ENCODE peak calls at places on chromosomes 13 and 19, in seven cellular contexts. One of them, this sample, is unnamed.

GRCh38 chr13:51599444-51600176 is 15.3 kb downstream of the WDFY2 start:
- DNase-seq in pancreas: no peak
- DNase-seq in AG04449: no peak
- DNase-seq in AG09319: no peak
- DNase-seq in fibroblast of the aortic adventitia: no peak
- DNase-seq in tibial artery: no peak
- DNase-seq in NB4: peak
- DNase-seq in this sample: no peak

GRCh38 chr13:40221460-40222201 is 444.8 kb downstream of the FOXO1 start:
- DNase-seq in pancreas: no peak
- DNase-seq in AG04449: no peak
- DNase-seq in AG09319: no peak
- DNase-seq in fibroblast of the aortic adventitia: peak
- DNase-seq in tibial artery: no peak
- DNase-seq in NB4: peak
- DNase-seq in this sample: no peak

GRCh38 chr13:60155978-60156377 is 7.8 kb downstream of the DIAPH3 start:
- DNase-seq in pancreas: no peak
- DNase-seq in AG04449: no peak
- DNase-seq in AG09319: no peak
- DNase-seq in fibroblast of the aortic adventitia: peak
- DNase-seq in tibial artery: no peak
- DNase-seq in NB4: no peak
- DNase-seq in this sample: no peak

GRCh38 chr13:66576381-66576780 is 653.8 kb downstream of the PCDH9 start:
- DNase-seq in pancreas: no peak
- DNase-seq in AG04449: no peak
- DNase-seq in AG09319: no peak
- DNase-seq in fibroblast of the aortic adventitia: no peak
- DNase-seq in tibial artery: no peak
- DNase-seq in NB4: no peak
- DNase-seq in this sample: no peak

GRCh38 chr19:6056801-6057650 is 53.3 kb downstream of the RFX2 start:
- DNase-seq in pancreas: peak
- DNase-seq in AG04449: peak
- DNase-seq in AG09319: peak
- DNase-seq in fibroblast of the aortic adventitia: peak
- DNase-seq in tibial artery: peak
- DNase-seq in NB4: peak
- DNase-seq in this sample: peak

GRCh38 chr13:93388701-93389100 is 162.1 kb downstream of the GPC6 start:
- DNase-seq in pancreas: no peak
- DNase-seq in AG04449: peak
- DNase-seq in AG09319: no peak
- DNase-seq in fibroblast of the aortic adventitia: peak
- DNase-seq in tibial artery: no peak
- DNase-seq in NB4: no peak
- DNase-seq in this sample: no peak

GRCh38 chr13:25860862-25861261 is 191.0 kb downstream of the SHISA2 start:
- DNase-seq in pancreas: no peak
- DNase-seq in AG04449: peak
- DNase-seq in AG09319: no peak
- DNase-seq in fibroblast of the aortic adventitia: peak
- DNase-seq in tibial artery: no peak
- DNase-seq in NB4: no peak
- DNase-seq in this sample: no peak

GRCh38 chr13:30671271-30671815 is 53.6 kb downstream of the USPL1 start:
- DNase-seq in pancreas: no peak
- DNase-seq in AG04449: no peak
- DNase-seq in AG09319: no peak
- DNase-seq in fibroblast of the aortic adventitia: no peak
- DNase-seq in tibial artery: no peak
- DNase-seq in NB4: no peak
- DNase-seq in this sample: no peak

GRCh38 chr19:35555301-35556005 is 8.0 kb downstream of the ATP4A start:
- DNase-seq in pancreas: no peak
- DNase-seq in AG04449: no peak
- DNase-seq in AG09319: no peak
- DNase-seq in fibroblast of the aortic adventitia: peak
- DNase-seq in tibial artery: no peak
- DNase-seq in NB4: peak
- DNase-seq in this sample: peak

GRCh38 chr19:54416695-54417491 is 1.6 kb downstream of the TTYH1 start:
- DNase-seq in pancreas: no peak
- DNase-seq in AG04449: no peak
- DNase-seq in AG09319: no peak
- DNase-seq in fibroblast of the aortic adventitia: no peak
- DNase-seq in tibial artery: no peak
- DNase-seq in NB4: no peak
- DNase-seq in this sample: no peak

GRCh38 chr19:7456964-7457541 is 31.8 kb downstream of the PEX11G start:
- DNase-seq in pancreas: no peak
- DNase-seq in AG04449: no peak
- DNase-seq in AG09319: no peak
- DNase-seq in fibroblast of the aortic adventitia: no peak
- DNase-seq in tibial artery: no peak
- DNase-seq in NB4: no peak
- DNase-seq in this sample: no peak

GRCh38 chr13:50376895-50377575 is 361.8 kb downstream of the KCNRG start:
- DNase-seq in pancreas: no peak
- DNase-seq in AG04449: no peak
- DNase-seq in AG09319: no peak
- DNase-seq in fibroblast of the aortic adventitia: no peak
- DNase-seq in tibial artery: no peak
- DNase-seq in NB4: no peak
- DNase-seq in this sample: no peak

GRCh38 chr13:44800626-44801025 is 188.6 kb downstream of the NUFIP1 start:
- DNase-seq in pancreas: no peak
- DNase-seq in AG04449: no peak
- DNase-seq in AG09319: no peak
- DNase-seq in fibroblast of the aortic adventitia: no peak
- DNase-seq in tibial artery: no peak
- DNase-seq in NB4: no peak
- DNase-seq in this sample: no peak
- TF ChIP-seq CTCF in pancreas: no peak
- TF ChIP-seq CTCF in AG04449: no peak
- TF ChIP-seq CTCF in AG09319: no peak
- TF ChIP-seq CTCF in fibroblast of the aortic adventitia: no peak
- TF ChIP-seq CTCF in tibial artery: no peak
- TF ChIP-seq CTCF in NB4: no peak
- TF ChIP-seq CTCF in this sample: no peak

DNA sequence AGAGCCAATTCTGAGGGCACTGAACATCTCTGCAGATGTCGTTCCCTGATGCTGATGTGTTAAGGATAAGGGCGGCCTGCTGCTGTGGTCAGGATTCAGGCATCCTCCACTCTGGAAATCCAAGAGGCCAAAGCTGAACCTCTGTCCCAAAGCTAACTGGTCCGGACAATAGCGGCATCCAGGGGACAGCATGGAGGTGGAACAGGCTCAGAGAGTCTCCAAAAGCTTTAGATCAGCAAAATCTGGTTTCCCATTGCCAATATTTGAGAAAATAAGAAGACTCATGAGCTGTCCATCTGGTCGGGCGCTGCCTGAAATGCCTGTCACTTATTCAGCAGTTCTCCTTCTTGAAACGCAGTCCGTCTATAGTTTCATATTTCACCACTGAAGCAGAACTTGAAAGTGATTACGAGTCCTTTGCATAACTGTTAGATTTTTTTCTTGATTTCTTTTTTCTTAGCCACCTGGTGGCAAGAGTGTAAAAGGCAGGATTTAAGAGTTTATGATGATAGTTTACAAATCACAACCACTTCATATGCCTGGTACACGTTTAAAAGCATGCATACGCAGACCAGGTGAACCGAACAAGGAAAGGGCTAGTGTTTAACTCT is 45.9 kb downstream of the GGACT start:
- DNase-seq in pancreas: no peak
- DNase-seq in AG04449: no peak
- DNase-seq in AG09319: peak
- DNase-seq in fibroblast of the aortic adventitia: peak
- DNase-seq in tibial artery: no peak
- DNase-seq in NB4: peak
- DNase-seq in this sample: no peak
- TF ChIP-seq CTCF in pancreas: no peak
- TF ChIP-seq CTCF in AG04449: peak
- TF ChIP-seq CTCF in AG09319: peak
- TF ChIP-seq CTCF in fibroblast of the aortic adventitia: peak
- TF ChIP-seq CTCF in tibial artery: peak
- TF ChIP-seq CTCF in NB4: peak
- TF ChIP-seq CTCF in this sample: peak

DNA sequence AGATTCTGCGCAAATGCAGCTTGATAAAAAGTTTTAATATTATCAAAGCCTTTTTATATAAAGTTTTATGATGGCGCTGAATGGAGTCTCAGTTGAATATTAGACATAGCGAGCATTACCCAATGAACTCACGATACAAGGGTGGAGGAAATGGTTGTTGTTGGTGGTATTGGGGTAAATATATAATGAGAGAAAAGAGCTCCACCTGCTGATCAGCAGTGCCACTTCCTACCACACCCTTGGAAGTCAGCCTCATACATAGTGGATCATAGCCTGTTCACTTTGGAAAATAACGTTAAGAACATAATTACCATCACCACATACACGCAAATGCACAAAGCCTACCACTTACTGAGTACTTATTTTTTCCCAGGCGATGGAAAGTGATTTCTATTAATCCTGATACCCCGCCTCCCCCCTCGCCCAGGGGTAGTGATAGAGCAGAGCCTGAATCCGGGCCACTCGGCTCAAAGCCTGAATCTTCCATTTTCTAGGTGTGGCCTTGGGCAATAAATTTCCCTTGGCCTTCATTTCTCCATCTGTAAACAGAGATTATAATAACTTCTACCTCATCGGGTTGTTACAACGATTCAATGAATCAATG is 358.3 kb downstream of the KLF5 start:
- DNase-seq in pancreas: peak
- DNase-seq in AG04449: no peak
- DNase-seq in AG09319: no peak
- DNase-seq in fibroblast of the aortic adventitia: no peak
- DNase-seq in tibial artery: no peak
- DNase-seq in NB4: peak
- DNase-seq in this sample: no peak
- TF ChIP-seq CTCF in pancreas: no peak
- TF ChIP-seq CTCF in AG04449: peak
- TF ChIP-seq CTCF in AG09319: peak
- TF ChIP-seq CTCF in fibroblast of the aortic adventitia: no peak
- TF ChIP-seq CTCF in tibial artery: no peak
- TF ChIP-seq CTCF in NB4: peak
- TF ChIP-seq CTCF in this sample: no peak

GRCh38 chr19:18488403-18488723 is 33.5 kb downstream of the ELL start:
- DNase-seq in pancreas: no peak
- DNase-seq in AG04449: no peak
- DNase-seq in AG09319: no peak
- DNase-seq in fibroblast of the aortic adventitia: peak
- DNase-seq in tibial artery: no peak
- DNase-seq in NB4: no peak
- DNase-seq in this sample: no peak
- TF ChIP-seq CTCF in pancreas: no peak
- TF ChIP-seq CTCF in AG04449: peak
- TF ChIP-seq CTCF in AG09319: peak
- TF ChIP-seq CTCF in fibroblast of the aortic adventitia: peak
- TF ChIP-seq CTCF in tibial artery: no peak
- TF ChIP-seq CTCF in NB4: no peak
- TF ChIP-seq CTCF in this sample: peak